ENCODE peak calls at places on chromosomes 2 and 18, in eight cellular contexts. F, Z, N, V, O, J, D and B are unnamed samples.

GRCh38 chr2:200862532-200863000 is 1.9 kb downstream of the CLK1 start:
- DNase-seq in F (peak), Z (no peak), N (no peak), V (peak), O (no peak), J (peak), D (peak), B (peak)

GRCh38 chr2:28802975-28803429 is 7.6 kb upstream of the SPDYA start:
- DNase-seq in F (no peak), Z (no peak), N (no peak), V (no peak), O (no peak), J (peak), D (no peak), B (peak)

GRCh38 chr2:207854484-207855386 is 85.0 kb upstream of the FZD5 start:
- DNase-seq in F (no peak), Z (no peak), N (no peak), V (no peak), O (no peak), J (peak), D (peak), B (peak)

GRCh38 chr2:8684421-8684884 is 2.6 kb downstream of the ID2 start:
- DNase-seq in F (peak), Z (no peak), N (no peak), V (peak), O (peak), J (no peak), D (peak), B (peak)

GRCh38 chr2:196130039-196130825 is 41.1 kb downstream of the STK17B start:
- DNase-seq in F (no peak), Z (no peak), N (no peak), V (peak), O (no peak), J (no peak), D (no peak), B (no peak)

GRCh38 chr2:96809951-96810782 is 5.9 kb upstream of the CNNM3 start:
- DNase-seq in F (no peak), Z (no peak), N (no peak), V (peak), O (no peak), J (no peak), D (no peak), B (no peak)

GRCh38 chr2:658426-658825 is 18.8 kb downstream of the TMEM18 start:
- DNase-seq in F (no peak), Z (no peak), N (no peak), V (no peak), O (no peak), J (no peak), D (no peak), B (no peak)

GRCh38 chr2:160367887-160368286 is 125.7 kb downstream of the RBMS1 start:
- DNase-seq in F (peak), Z (no peak), N (no peak), V (no peak), O (no peak), J (peak), D (peak), B (peak)

DNA sequence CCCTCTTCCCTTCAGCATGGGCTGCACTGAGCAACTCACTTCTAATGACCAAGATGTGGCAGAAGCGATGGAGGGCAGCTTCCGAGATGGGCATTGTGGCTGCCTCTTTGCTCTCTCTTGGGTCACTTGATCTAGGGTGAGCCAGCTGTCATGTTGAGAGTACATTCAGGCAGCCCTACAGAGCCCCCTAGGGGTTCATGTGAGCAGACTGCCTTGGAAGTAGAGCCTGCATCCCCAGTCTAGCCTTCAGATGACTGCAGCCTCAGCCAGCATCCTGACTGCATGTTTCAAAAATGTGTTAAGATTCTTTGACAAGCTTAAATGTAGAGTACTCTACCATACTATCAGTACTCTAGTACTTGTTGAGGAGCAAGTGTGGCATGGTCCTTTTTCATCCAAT is 143.9 kb downstream of the NCK2 start:
- DNase-seq in F (peak), Z (peak), N (no peak), V (peak), O (peak), J (peak), D (no peak), B (no peak)
- TF ChIP-seq CTCF in F (peak), Z (peak), N (no peak), V (peak), O (peak), J (peak), D (no peak), B (no peak)

DNA sequence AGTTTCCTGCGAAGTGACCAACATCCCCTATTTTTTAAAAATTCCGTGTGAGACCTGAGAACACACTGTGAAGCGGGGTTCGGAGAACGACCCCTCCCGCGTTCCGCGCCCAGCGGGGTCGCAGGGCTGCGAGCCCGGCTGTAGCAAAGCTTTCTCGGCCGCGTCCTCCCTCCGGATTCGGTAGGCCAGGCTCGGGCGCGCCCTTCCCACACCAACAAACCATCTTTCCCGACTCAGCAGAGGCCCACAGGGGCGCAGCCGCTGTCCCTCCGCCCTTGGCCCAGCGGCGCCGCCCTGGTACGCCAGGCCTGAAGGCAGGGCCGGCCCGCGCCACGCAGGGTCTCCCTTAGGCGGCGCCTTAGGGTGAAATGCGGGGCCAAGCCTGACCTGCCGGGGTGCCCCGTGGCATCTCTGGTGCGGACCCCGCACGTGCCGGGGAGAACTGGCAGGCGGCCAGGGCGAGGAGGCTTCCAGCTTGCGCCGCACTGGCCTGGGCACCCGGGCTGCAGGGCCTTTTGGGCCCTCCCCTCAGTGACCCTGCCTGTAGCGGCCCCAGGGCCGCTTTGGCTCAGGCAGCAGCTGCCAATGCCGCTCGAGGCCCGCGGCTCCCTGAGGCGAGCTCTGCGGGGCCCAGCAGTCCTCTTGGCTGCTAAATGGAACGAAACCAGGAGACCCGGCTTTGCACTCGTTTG is 8.3 kb downstream of the OTX1 start:
- DNase-seq in F (no peak), Z (no peak), N (no peak), V (peak), O (no peak), J (no peak), D (no peak), B (no peak)
- H3K4me3 ChIP-seq in F (peak), Z (no peak), N (no peak), V (peak), O (no peak), J (no peak), D (no peak), B (no peak)

GRCh38 chr18:36411745-36412168 is 114.2 kb downstream of the FHOD3 start:
- DNase-seq in F (no peak), Z (no peak), N (no peak), V (peak), O (peak), J (peak), D (peak), B (peak)
- TF ChIP-seq CTCF in F (peak), Z (no peak), N (no peak), V (peak), O (peak), J (peak), D (peak), B (peak)

GRCh38 chr2:74459377-74460118 is 1.3 kb downstream of the WBP1 start:
- DNase-seq in F (no peak), Z (no peak), N (no peak), V (no peak), O (no peak), J (no peak), D (no peak), B (no peak)
- H3K4me3 ChIP-seq in F (peak), Z (no peak), N (peak), V (no peak), O (peak), J (peak), D (peak), B (peak)

GRCh38 chr2:166899676-166900075 is 11.4 kb downstream of the XIRP2 start:
- DNase-seq in F (no peak), Z (no peak), N (no peak), V (no peak), O (no peak), J (no peak), D (no peak), B (no peak)
- TF ChIP-seq CTCF in F (no peak), Z (no peak), N (no peak), V (no peak), O (no peak), J (no peak), D (no peak), B (no peak)

GRCh38 chr2:98935111-98935770 is 784 bp downstream of the CRACDL start:
- DNase-seq in F (no peak), Z (no peak), N (no peak), V (no peak), O (no peak), J (no peak), D (no peak), B (no peak)
- H3K4me3 ChIP-seq in F (no peak), Z (no peak), N (peak), V (peak), O (peak), J (no peak), D (no peak), B (no peak)

GRCh38 chr2:5938566-5938896 is 246.3 kb downstream of the SOX11 start:
- DNase-seq in F (no peak), Z (no peak), N (no peak), V (no peak), O (no peak), J (no peak), D (no peak), B (no peak)
- TF ChIP-seq CTCF in F (no peak), Z (no peak), N (no peak), V (no peak), O (no peak), J (no peak), D (no peak), B (no peak)

GRCh38 chr2:152046940-152047339 is 51.9 kb downstream of the CACNB4 start:
- DNase-seq in F (no peak), Z (no peak), N (no peak), V (no peak), O (no peak), J (no peak), D (no peak), B (no peak)

GRCh38 chr2:152051373-152051893 is 47.4 kb downstream of the CACNB4 start:
- DNase-seq in F (no peak), Z (no peak), N (no peak), V (no peak), O (no peak), J (no peak), D (no peak), B (no peak)

GRCh38 chr2:152050345-152050744 is 48.5 kb downstream of the CACNB4 start:
- DNase-seq in F (no peak), Z (no peak), N (no peak), V (no peak), O (no peak), J (no peak), D (no peak), B (no peak)

GRCh38 chr2:152050915-152051314 is 47.9 kb downstream of the CACNB4 start:
- DNase-seq in F (no peak), Z (no peak), N (no peak), V (no peak), O (no peak), J (no peak), D (no peak), B (no peak)

GRCh38 chr2:152047826-152048476 is 50.9 kb downstream of the CACNB4 start:
- DNase-seq in F (no peak), Z (no peak), N (no peak), V (no peak), O (no peak), J (peak), D (no peak), B (no peak)
- H3K4me3 ChIP-seq in F (no peak), Z (no peak), N (no peak), V (no peak), O (no peak), J (no peak), D (no peak), B (no peak)

GRCh38 chr2:110116033-110116710 is 550 bp upstream of the MALL start:
- DNase-seq in F (no peak), Z (no peak), N (no peak), V (peak), O (peak), J (peak), D (peak), B (peak)
- TF ChIP-seq CTCF in F (no peak), Z (no peak), N (peak), V (peak), O (peak), J (peak), D (peak), B (peak)

GRCh38 chr2:46334389-46335345 is 37.5 kb downstream of the EPAS1 start:
- DNase-seq in F (no peak), Z (no peak), N (no peak), V (no peak), O (no peak), J (peak), D (peak), B (peak)
- H3K4me3 ChIP-seq in F (no peak), Z (no peak), N (peak), V (no peak), O (no peak), J (no peak), D (no peak), B (peak)